ENCODE peak calls at places on chromosomes 2 and 18, in nine cellular contexts. Z, N, Q, B, H, U, K, C and R are unnamed samples.

GRCh38 chr2:124402274-124402673 is 377.2 kb downstream of the CNTNAP5 start:
- DNase-seq in Z (no peak), B (no peak), C (no peak), H (no peak), N (no peak), K (no peak), U (no peak), Q (no peak), R (no peak)

GRCh38 chr2:171141320-171141719 is 19.4 kb downstream of the TLK1 start:
- DNase-seq in K (no peak), U (no peak), H (peak), Q (no peak), B (no peak), N (no peak), Z (no peak), C (peak), R (no peak)

GRCh38 chr2:105840933-105841332 is 96.2 kb downstream of the NCK2 start:
- DNase-seq in H (no peak), N (no peak), K (no peak), U (no peak), Z (no peak), B (no peak), C (no peak), Q (no peak), R (no peak)

GRCh38 chr2:230849633-230850357 is 14.9 kb upstream of the ITM2C start:
- DNase-seq in Q (no peak), C (peak), Z (no peak), K (peak), H (peak), B (peak), N (peak), U (peak), R (peak)

GRCh38 chr2:75403991-75404428 is 156.7 kb downstream of the EVA1A start:
- DNase-seq in B (no peak), H (peak), U (peak), N (no peak), Q (no peak), K (no peak), Z (peak), C (peak), R (peak)

GRCh38 chr2:200247494-200247893 is 59.0 kb upstream of the SPATS2L start:
- DNase-seq in H (peak), B (no peak), C (no peak), Q (no peak), U (peak), Z (no peak), K (no peak), N (no peak), R (no peak)

GRCh38 chr2:50691518-50691917 is 340.4 kb downstream of the NRXN1 start:
- DNase-seq in U (no peak), Q (no peak), N (no peak), Z (no peak), C (no peak), K (no peak), B (no peak), H (no peak), R (no peak)

GRCh38 chr2:122875091-122875651 is 1119.7 kb downstream of the TSN start:
- DNase-seq in N (no peak), C (no peak), Z (no peak), U (no peak), Q (no peak), K (no peak), B (no peak), H (no peak), R (no peak)

GRCh38 chr18:1002653-1003178 is 98.0 kb downstream of the ADCYAP1 start:
- DNase-seq in B (no peak), Z (no peak), C (peak), U (peak), K (no peak), H (peak), N (no peak), Q (no peak), R (no peak)

GRCh38 chr2:48530033-48530804 is at the start of gene STON1:
- DNase-seq in Z (no peak), H (peak), B (peak), K (peak), U (peak), Q (peak), N (no peak), C (peak), R (no peak)

GRCh38 chr2:10971131-10971854 is 59.6 kb downstream of the KCNF1 start:
- DNase-seq in C (no peak), N (no peak), Q (no peak), Z (no peak), B (no peak), H (no peak), K (no peak), U (no peak), R (no peak)

GRCh38 chr2:54636425-54637139 is 86.9 kb upstream of the EML6 start:
- DNase-seq in U (no peak), Q (no peak), N (no peak), Z (no peak), H (peak), B (no peak), K (no peak), C (no peak), R (no peak)

GRCh38 chr2:127624321-127625145 is 21.4 kb upstream of the GPR17 start:
- DNase-seq in B (no peak), C (no peak), Z (no peak), Q (no peak), N (no peak), H (no peak), K (no peak), U (no peak), R (no peak)

GRCh38 chr2:235752875-235753274 is 259.0 kb downstream of the AGAP1 start:
- DNase-seq in U (no peak), Q (no peak), B (no peak), H (no peak), C (no peak), K (no peak), N (no peak), Z (no peak), R (no peak)

GRCh38 chr2:70340921-70341765 is 39.3 kb upstream of the FAM136A start:
- DNase-seq in N (peak), Z (peak), C (peak), Q (no peak), B (peak), U (peak), K (peak), H (peak), R (peak)

GRCh38 chr18:3005462-3005861 is 7.5 kb downstream of the LPIN2 start:
- DNase-seq in N (no peak), B (no peak), C (no peak), U (no peak), H (no peak), Q (no peak), K (no peak), Z (no peak), R (no peak)

GRCh38 chr2:170928036-170928823 is 823 bp upstream of the GORASP2 start:
- DNase-seq in N (no peak), Q (no peak), B (no peak), Z (no peak), U (no peak), C (peak), K (peak), H (peak), R (peak)

GRCh38 chr2:197198890-197199289 is 111.7 kb downstream of the ANKRD44 start:
- DNase-seq in Q (peak), C (no peak), B (peak), H (peak), K (peak), N (peak), Z (peak), U (peak), R (peak)

GRCh38 chr2:229873123-229873581 is 48.7 kb downstream of the TRIP12 start:
- DNase-seq in U (no peak), Z (no peak), K (no peak), B (no peak), Q (no peak), H (no peak), C (no peak), N (no peak), R (no peak)

GRCh38 chr2:38260469-38260868 is 116.6 kb downstream of the ATL2 start:
- DNase-seq in H (no peak), U (no peak), C (no peak), K (no peak), N (no peak), Z (peak), B (no peak), Q (no peak), R (peak)

GRCh38 chr2:212777020-212777491 is 238.5 kb upstream of the ERBB4 start:
- DNase-seq in B (no peak), C (peak), Q (no peak), H (peak), N (no peak), Z (no peak), K (no peak), U (peak), R (peak)

GRCh38 chr2:27212626-27213471 is 781 bp upstream of the SLC5A6 start:
- DNase-seq in B (peak), H (peak), Z (no peak), K (peak), N (no peak), Q (no peak), U (peak), C (peak), R (peak)

GRCh38 chr2:160584972-160585494 is 91.4 kb upstream of the RBMS1 start:
- DNase-seq in C (peak), K (no peak), U (no peak), Q (no peak), N (no peak), Z (no peak), H (no peak), B (peak), R (no peak)

GRCh38 chr2:30679416-30680088 is 127.7 kb downstream of the CAPN13 start:
- DNase-seq in Z (no peak), K (no peak), C (peak), N (peak), H (peak), B (no peak), U (peak), Q (no peak), R (no peak)

GRCh38 chr18:9683418-9684396 is 24.4 kb upstream of the RAB31 start:
- DNase-seq in B (peak), C (peak), H (peak), Z (no peak), Q (no peak), U (peak), K (no peak), N (no peak), R (no peak)

GRCh38 chr2:63066838-63067237 is 16.2 kb downstream of the OTX1 start:
- DNase-seq in U (no peak), B (no peak), Q (no peak), K (no peak), N (no peak), C (no peak), Z (no peak), H (no peak), R (no peak)

GRCh38 chr2:30398488-30398887 is 48.6 kb upstream of the LCLAT1 start:
- DNase-seq in U (no peak), B (no peak), K (no peak), C (peak), H (peak), N (no peak), Z (no peak), Q (no peak), R (no peak)

GRCh38 chr2:72932045-72932444 is 14.7 kb downstream of the EMX1 start:
- DNase-seq in C (peak), U (no peak), B (no peak), H (peak), N (no peak), Z (no peak), Q (peak), K (no peak), R (no peak)

GRCh38 chr2:675982-676646 is 1.1 kb downstream of the TMEM18 start:
- DNase-seq in K (peak), Z (no peak), H (peak), N (peak), C (peak), B (peak), U (peak), Q (no peak), R (peak)

DNA sequence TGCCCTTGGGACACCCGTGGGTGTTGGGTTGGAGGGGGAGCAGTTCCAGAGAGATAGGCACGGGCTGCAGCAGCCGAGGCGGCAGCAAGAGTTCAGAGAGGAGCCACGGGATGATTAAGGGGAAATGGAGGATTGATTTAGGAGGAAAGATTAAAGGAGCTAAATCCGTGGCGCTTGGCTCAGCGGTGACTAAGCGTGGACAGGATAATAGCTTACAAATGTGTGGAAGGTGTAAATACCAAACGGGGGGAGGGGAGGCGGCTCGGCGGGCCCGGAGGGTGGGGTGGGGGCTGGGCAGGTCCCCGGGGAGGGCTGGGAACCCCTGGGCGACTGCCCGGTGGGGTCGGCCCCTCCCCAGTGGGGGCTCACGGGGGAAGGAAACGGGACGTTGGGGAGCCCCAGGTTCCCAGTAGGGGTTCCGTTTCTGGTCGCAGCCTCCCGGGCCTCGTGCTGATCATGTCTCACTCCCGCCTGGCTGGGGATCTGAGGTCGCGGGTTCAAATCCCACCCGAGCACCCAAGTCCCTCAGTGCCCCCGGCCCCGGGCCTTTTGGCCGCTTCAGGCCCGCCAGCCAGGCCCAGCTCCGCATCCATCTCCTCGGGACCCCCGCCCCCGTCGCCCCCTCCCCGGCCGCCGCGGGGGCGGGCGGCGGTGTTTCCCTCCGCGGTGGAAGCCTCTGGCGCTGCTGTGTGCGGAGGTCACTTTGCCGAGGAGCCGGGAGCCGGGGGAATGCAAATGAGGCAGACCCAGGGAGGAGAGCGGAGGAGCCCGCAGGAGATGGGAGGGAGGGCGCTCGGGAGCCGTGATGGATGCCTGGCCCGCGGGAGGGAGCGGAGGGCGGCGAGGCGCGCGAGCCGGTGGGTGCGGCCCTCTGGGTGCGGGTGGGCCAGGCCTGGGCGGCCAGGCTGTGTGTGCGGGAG is 8.1 kb downstream of the ASIC4 start:
- DNase-seq in Z (no peak), Q (no peak), H (peak), U (peak), B (no peak), N (no peak), K (no peak), C (peak), R (no peak)
- H3K4me3 ChIP-seq in Z (no peak), Q (no peak), H (no peak), U (no peak), B (no peak), N (no peak), K (no peak), C (peak), R (no peak)

DNA sequence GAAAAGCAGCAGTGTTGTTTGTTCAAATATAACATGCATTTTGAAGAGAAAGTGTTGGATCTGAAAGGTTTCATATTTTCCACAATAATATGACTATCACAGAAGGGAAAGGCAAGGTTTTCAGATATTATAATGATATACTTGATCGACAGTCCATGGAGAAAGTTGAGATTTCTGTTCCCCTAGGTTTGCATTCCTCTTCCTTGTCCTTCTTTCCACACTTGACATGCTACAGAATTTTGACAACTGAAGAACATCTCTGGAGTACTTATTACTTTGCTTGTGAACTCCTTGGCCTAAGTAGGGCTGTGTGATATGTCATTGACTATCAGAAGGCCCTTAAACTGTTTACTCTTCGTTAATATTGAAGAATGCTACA is 46.5 kb downstream of the TMEFF2 start:
- DNase-seq in H (no peak), B (no peak), Z (no peak), U (no peak), C (no peak), K (no peak), Q (no peak), N (no peak), R (no peak)
- TF ChIP-seq CTCF in H (no peak), B (no peak), Z (no peak), U (no peak), C (no peak), K (no peak), Q (no peak), N (no peak), R (no peak)

GRCh38 chr18:35786359-35787042 is 186.0 kb upstream of the RMP24 start:
- DNase-seq in H (no peak), Q (no peak), B (no peak), C (no peak), K (no peak), N (no peak), U (no peak), Z (peak), R (peak)
- H3K4me3 ChIP-seq in H (no peak), Q (no peak), B (no peak), C (no peak), K (no peak), N (no peak), U (no peak), Z (no peak), R (no peak)

GRCh38 chr2:174350018-174350417 is 15.3 kb downstream of the SP9 start:
- DNase-seq in N (no peak), C (no peak), B (no peak), U (peak), Z (no peak), H (peak), K (no peak), Q (no peak), R (no peak)
- TF ChIP-seq CTCF in N (no peak), C (peak), B (no peak), U (peak), Z (peak), H (peak), K (no peak), Q (peak), R (peak)

GRCh38 chr2:9095226-9095625 is 91.7 kb upstream of the MBOAT2 start:
- DNase-seq in Q (no peak), C (no peak), Z (no peak), N (no peak), H (no peak), K (no peak), U (no peak), B (no peak), R (no peak)
- H3K4me3 ChIP-seq in Q (no peak), C (no peak), Z (no peak), N (no peak), H (no peak), K (no peak), U (no peak), B (no peak), R (no peak)

DNA sequence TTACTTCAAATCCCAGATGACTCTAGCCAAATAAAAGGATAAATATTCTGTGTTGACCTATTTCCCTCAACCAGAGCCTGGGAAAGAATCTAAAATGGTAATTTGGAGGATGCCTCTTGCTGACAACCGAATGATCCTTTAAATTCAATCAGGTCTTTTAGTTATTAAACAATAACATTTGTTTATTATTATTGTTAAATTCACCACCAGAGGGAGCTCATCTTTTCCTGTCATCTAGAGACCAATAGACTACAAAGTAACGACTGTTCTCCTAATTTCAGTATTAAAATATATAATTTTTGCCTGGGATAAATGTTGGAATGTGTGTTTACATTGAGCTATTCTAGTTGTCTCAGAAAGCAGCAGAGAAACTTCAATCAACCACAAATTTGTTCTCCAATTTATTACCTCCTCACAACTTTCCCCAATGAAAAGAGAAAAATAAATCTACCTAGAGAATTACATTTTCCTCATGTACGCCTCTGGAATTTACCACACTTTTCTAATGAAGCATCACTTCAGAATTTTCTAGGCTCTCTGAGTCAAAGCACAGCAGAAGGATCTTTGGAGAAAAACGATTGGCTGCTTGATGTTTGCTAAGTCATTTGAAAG is 142.7 kb downstream of the SCG2 start:
- DNase-seq in H (peak), B (no peak), C (peak), N (no peak), Z (no peak), U (peak), Q (no peak), K (no peak), R (no peak)
- TF ChIP-seq CTCF in H (peak), B (no peak), C (peak), N (no peak), Z (peak), U (peak), Q (peak), K (peak), R (no peak)

DNA sequence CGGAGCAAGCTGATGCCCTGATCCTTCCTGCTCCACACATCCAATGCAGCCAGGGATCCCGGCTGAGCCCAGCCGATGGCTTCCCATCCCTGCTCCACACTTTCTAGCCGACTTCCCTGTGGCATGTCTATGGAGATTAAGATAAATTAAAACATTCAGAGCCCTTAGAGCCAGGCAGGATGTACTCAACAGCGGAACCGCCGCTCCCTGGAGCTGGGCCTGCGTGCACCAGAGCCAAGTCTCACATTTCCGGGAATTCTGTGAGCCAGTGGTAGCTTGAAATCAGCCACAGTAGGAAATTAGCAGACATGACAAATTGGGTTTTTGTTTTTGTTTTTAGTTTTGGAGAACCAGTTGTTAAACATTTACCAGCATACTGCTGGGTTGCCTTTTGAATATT is 620.6 kb downstream of the GALR1 start:
- DNase-seq in N (no peak), Q (peak), K (no peak), B (peak), U (no peak), C (no peak), Z (no peak), H (no peak), R (no peak)
- H3K4me3 ChIP-seq in N (no peak), Q (no peak), K (no peak), B (no peak), U (no peak), C (no peak), Z (no peak), H (no peak), R (no peak)

DNA sequence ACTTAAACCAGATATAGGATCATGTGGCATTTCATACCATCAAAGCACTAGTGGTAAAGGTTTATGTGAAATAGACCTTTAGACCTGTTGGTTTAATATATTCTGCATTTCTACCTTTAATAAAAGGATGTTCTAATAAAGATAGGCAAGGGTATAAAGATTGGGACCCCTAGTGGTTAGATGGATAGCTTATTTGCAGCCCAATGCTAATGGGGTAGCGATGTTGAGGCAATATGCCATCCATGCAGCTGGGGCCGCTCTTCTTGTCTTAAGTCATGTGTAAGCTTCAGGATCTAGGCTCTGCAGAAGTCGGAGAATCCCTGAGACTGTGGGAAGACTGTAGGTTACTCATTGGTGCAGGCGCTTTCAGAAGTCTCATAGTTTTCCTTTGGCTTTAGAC is 114.9 kb downstream of the ICOS start:
- DNase-seq in N (no peak), C (no peak), H (no peak), K (no peak), U (no peak), B (no peak), Z (no peak), Q (no peak), R (no peak)
- TF ChIP-seq CTCF in N (no peak), C (peak), H (no peak), K (no peak), U (peak), B (no peak), Z (peak), Q (no peak), R (no peak)